ENCODE peak calls at places on chromosomes 4 and X, in four cellular contexts. X is right lobe of liver, U is GM12878, Q is SK-N-SH. A is an unnamed sample. For H3K4me1, the result is how much of the 10 kb centered on the place peaks cover.

GRCh38 chrX:9317174-9317573 is 147.7 kb upstream of the TBL1X start:
- DNase-seq in Q (no peak), X (no peak), U (no peak), A (peak)

GRCh38 chr4:154491341-154491679 is 289 bp downstream of the DCHS2 start:
- DNase-seq in X (no peak), Q (peak), U (no peak), A (no peak)

GRCh38 chrX:24186483-24186882 is 37.0 kb downstream of the ZFX start:
- DNase-seq in Q (no peak), U (no peak), X (no peak), A (no peak)

GRCh38 chrX:83829874-83830273 is 31.1 kb upstream of the CYLC1 start:
- DNase-seq in U (no peak), X (no peak), Q (no peak), A (no peak)

GRCh38 chr4:31083451-31083850 is 363.3 kb downstream of the PCDH7 start:
- DNase-seq in U (no peak), X (no peak), Q (no peak), A (no peak)

GRCh38 chr4:83208776-83209365 is 75.7 kb downstream of the COQ2 start:
- DNase-seq in Q (no peak), X (no peak), U (no peak), A (no peak)

GRCh38 chrX:13721819-13722527 is 12.4 kb downstream of the TRAPPC2 start:
- DNase-seq in U (no peak), Q (no peak), X (no peak), A (no peak)

GRCh38 chr4:52577285-52577968 is 81.7 kb downstream of the USP46 start:
- DNase-seq in Q (no peak), U (no peak), X (no peak), A (no peak)

GRCh38 chr4:170589597-170590191 is 499.9 kb upstream of the AADAT start:
- DNase-seq in Q (peak), X (no peak), U (peak), A (no peak)

GRCh38 chrX:103347682-103348397 is 8.5 kb upstream of the TCEAL9 start:
- DNase-seq in Q (no peak), X (no peak), U (no peak), A (no peak)

GRCh38 chrX:103343105-103343504 is 13.1 kb downstream of the TCEAL7 start:
- DNase-seq in Q (peak), U (no peak), X (no peak), A (no peak)

GRCh38 chrX:103338663-103339062 is 8.6 kb downstream of the TCEAL7 start:
- DNase-seq in X (no peak), U (no peak), Q (no peak), A (no peak)

DNA sequence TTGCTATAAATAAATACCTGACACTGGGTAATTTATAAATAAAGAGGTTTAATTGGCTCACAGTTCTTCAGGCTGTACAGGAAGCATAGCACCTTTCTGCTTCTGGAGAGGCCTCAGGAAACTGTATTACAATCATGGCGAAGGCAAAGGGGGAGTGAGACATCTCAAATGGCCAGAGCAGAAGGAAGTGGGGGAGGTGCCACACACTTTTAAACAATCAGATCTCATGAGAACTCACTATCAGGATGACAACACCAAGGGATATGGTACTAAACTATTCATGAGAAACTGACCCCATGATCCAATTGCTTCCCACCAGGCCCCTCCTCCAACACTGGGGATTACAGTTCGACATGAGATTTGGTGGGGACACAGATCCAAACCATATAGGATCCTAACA is 11.7 kb upstream of the TCEAL9 start:
- DNase-seq in U (no peak), Q (no peak), X (no peak), A (no peak)
- H3K4me1 ChIP-seq in U (under half), Q (under half), X (under half), A (under half)

GRCh38 chr4:169116270-169116901 is 106.3 kb upstream of the CBR4 start:
- DNase-seq in U (no peak), X (no peak), Q (no peak), A (no peak)
- H3K4me3 ChIP-seq in U (no peak), X (no peak), Q (no peak), A (no peak)

GRCh38 chrX:150694738-150695410 is 1.7 kb downstream of the MTMR1 start:
- DNase-seq in U (no peak), Q (no peak), X (no peak), A (no peak)

GRCh38 chrX:150696836-150697235 is 3.6 kb downstream of the MTMR1 start:
- DNase-seq in U (no peak), Q (no peak), X (no peak), A (no peak)

GRCh38 chrX:150697641-150698040 is 4.4 kb downstream of the MTMR1 start:
- DNase-seq in X (no peak), U (no peak), Q (no peak), A (no peak)

GRCh38 chrX:150693782-150694574 is 782 bp downstream of the MTMR1 start:
- DNase-seq in X (peak), Q (peak), U (no peak), A (peak)

GRCh38 chrX:150696264-150696789 is 3.1 kb downstream of the MTMR1 start:
- DNase-seq in Q (no peak), X (no peak), U (no peak), A (no peak)
- H3K4me1 ChIP-seq in Q (under half), X (under half), U (under half), A (under half)

DNA sequence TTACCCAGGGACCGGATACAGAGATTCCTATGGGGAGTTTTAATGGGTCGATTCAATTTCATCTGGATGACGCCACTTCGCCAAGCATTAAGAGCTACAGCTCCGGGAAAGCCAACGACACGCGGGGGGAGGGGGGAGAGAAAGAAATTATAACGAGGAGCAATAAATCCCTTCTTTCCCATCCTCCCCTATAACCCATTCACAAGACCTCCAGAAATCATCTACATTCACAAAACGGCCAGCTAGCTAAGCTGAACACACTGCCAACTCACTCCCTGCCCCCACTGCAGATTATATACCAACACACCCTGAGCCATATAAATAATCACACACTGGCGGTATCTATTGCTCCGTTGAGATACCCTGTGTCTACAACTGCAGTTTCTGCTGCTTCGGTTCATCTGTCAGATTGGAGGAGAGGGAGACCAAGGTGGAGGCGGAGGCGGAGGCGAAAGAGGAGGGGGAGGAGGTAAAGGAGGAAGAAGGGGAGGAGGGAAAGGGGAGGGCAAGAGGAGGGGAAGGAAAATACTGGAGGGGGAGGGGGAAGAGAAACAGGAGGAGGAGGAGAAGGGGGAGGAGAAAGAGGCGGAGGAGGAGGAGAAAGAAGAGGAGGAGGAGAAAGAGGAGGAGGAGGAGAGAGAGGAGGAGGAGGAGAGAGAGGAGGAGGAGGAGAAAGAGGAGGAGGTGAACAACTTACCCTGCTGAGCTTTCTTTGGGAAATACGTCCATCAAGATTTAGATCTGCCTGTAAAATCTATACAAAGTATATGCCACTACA is 113.9 kb upstream of the VAMP7 start:
- DNase-seq in U (peak), Q (peak), X (peak), A (peak)
- H3K4me3 ChIP-seq in U (peak), Q (peak), X (peak), A (peak)

GRCh38 chrX:109716431-109717028 is 16.5 kb downstream of the ACSL4 start:
- DNase-seq in U (no peak), Q (no peak), X (no peak), A (no peak)

GRCh38 chrX:109714340-109714958 is 18.6 kb downstream of the ACSL4 start:
- DNase-seq in U (no peak), X (no peak), Q (no peak), A (no peak)

DNA sequence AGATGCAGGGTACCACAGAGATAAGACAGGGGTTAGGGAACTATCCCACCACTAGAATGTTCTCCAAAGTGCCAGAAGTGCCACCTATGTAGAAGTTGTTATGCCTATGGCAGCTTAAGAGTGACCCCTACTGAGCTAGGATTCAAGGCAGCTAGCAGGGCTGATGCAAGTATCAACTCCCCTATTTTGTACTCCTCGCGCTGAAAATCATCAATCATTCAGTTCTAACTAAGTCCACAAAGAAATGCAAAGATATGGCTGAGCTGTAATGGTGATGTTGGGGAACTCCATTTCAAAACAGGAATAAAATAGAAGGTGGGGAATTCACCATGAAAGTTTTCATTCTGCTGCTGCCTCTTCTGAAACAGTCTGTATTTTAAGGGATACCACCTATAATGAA is 13.8 kb downstream of the ACSL4 start:
- DNase-seq in U (no peak), X (no peak), Q (no peak), A (no peak)
- H3K4me1 ChIP-seq in U (under half), X (under half), Q (under half), A (under half)

DNA sequence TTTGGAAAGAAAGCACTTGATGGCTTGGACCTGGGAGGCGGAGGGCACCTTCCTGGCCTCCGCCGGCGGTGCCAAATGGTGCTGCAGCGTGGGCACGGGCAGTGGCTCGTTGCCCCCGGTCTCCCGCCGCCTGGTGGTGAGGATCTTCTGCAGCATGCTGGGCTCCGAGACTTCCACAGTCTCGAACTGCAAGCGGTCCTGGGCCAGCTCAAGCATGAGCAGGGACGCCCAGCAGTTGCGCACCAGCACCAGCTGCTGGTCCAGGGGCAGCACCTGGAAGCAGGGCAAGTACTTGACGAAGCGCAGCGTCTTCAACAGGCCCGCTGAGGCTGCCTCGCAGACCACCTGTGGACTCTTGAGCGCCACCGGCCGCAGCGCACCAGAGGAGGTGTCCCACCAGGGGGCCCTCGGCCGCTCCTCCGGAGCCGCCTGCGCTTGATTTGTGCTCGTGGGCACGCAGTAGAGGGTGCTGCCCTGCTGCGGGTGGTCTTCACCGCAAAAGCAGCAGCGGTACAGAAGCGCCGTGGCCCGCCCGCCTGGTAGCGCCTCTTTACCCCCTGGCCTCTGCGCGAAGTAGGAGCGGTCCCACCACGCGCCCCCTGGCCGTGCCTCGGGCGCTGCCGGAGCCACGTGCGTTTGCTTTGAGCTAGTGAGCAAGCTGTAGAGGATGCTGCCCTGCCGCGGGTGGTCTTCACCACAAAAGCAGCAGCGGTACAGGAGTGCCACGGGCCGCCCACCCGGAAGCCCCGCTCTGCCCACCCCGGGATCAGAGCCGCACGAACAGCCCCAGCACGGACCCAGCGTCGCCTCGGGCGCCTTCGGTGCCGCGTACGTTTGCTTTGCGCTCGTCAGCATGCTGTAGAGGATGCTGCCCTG is 689 bp downstream of the NR0B1 start:
- DNase-seq in X (no peak), Q (peak), U (no peak), A (no peak)
- H3K4me3 ChIP-seq in X (no peak), Q (peak), U (no peak), A (no peak)

DNA sequence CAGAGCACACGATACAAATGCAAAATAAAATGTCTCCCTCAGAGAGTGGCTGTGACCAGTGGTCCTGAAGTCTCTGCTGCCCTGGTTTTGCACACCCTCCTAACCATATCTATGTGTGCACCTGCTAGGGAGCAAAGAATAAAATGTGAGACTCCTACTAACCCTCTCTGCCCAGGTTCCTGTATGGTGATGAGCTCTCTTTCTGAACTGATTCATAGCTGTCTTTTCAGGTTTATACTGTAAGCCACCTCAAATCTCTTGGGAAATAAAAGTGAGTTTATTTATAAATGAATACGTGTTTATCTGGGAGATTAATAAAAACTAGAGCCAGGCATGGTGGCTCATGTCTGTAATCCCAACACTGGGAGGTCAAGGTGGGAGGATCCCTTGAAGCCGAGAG is 126.0 kb upstream of the RBPJ start:
- DNase-seq in Q (no peak), U (no peak), X (no peak), A (no peak)
- H3K4me1 ChIP-seq in Q (under half), U (under half), X (under half), A (under half)

GRCh38 chr4:97770222-97770621 is 373.1 kb downstream of the STPG2 start:
- DNase-seq in Q (no peak), X (no peak), U (no peak), A (no peak)
- H3K4me3 ChIP-seq in Q (no peak), X (no peak), U (no peak), A (no peak)

GRCh38 chrX:109875831-109876230 is 127.1 kb upstream of the TMEM164 start:
- DNase-seq in U (no peak), Q (no peak), X (no peak), A (no peak)

GRCh38 chrX:109880629-109881028 is 122.3 kb upstream of the TMEM164 start:
- DNase-seq in Q (no peak), U (peak), X (no peak), A (no peak)

GRCh38 chrX:109874548-109874947 is 128.4 kb upstream of the TMEM164 start:
- DNase-seq in Q (no peak), X (no peak), U (no peak), A (no peak)

DNA sequence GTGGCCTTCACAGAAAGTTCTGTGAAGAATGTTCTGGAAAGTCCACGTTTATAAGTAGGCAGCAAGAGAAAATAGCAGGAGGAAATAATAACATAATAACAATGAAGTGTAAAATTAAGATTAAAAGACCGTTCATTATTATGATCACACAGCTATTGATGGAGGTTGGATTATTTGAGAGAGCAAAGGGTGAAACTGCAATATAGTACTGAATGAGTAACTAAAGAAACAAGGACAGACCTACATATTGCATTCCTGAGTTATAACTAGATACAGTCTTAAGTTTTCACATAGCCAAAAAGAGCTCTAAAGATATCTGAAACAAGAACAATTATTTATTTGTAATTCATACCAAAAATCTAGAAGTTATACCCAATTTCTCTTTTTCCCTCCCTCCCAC is 122.9 kb upstream of the TMEM164 start:
- DNase-seq in U (no peak), Q (no peak), X (no peak), A (no peak)
- H3K4me1 ChIP-seq in U (under half), Q (under half), X (under half), A (under half)

A was measured in upper lobe of right lung.